ENCODE peak calls at places on chromosomes 4 and X, in eight cellular contexts. X is activated CD8-positive, alpha-beta memory T cell treated with anti-CD3 and anti-CD28 coated beads for 4 hours; F is A172; I is islet precursor cell; L is AG10803; D is Calu3; G is GM23338; R is iPS-NIHi11. Z is an unnamed sample.

GRCh38 chrX:19678941-19679340 is 163.6 kb upstream of the MAP3K15 start:
- DNase-seq in G (no peak), X (no peak), L (no peak), I (no peak), F (no peak), R (no peak), D (no peak), Z (no peak)

GRCh38 chr4:60682901-60683300 is 517.2 kb upstream of the ADGRL3 start:
- DNase-seq in F (peak), D (no peak), G (no peak), X (no peak), R (no peak), I (no peak), L (peak), Z (no peak)

GRCh38 chr4:112515278-112516075 is 503 bp downstream of the NEUROG2 start:
- DNase-seq in L (no peak), R (peak), I (peak), G (peak), D (peak), X (no peak), F (no peak), Z (peak)

GRCh38 chr4:173752610-173753009 is 222.6 kb upstream of the HAND2 start:
- DNase-seq in I (peak), L (peak), G (peak), D (peak), F (peak), R (peak), X (no peak), Z (peak)

GRCh38 chr4:30948653-30949052 is 228.5 kb downstream of the PCDH7 start:
- DNase-seq in X (no peak), R (no peak), L (no peak), F (peak), D (no peak), I (no peak), G (no peak), Z (no peak)

GRCh38 chr4:180059216-180059881 is 2183.9 kb upstream of the TENM3 start:
- DNase-seq in R (peak), G (peak), F (no peak), D (no peak), X (no peak), L (no peak), I (peak), Z (peak)

GRCh38 chrX:86066998-86067397 is 19.6 kb upstream of the CHM start:
- DNase-seq in D (peak), R (no peak), X (no peak), L (no peak), G (peak), I (no peak), F (no peak), Z (no peak)

GRCh38 chr4:142126890-142127497 is 490.6 kb downstream of the IL15 start:
- DNase-seq in G (peak), I (peak), R (peak), L (peak), X (peak), D (peak), F (peak), Z (peak)

GRCh38 chr4:181548873-181549541 is 694.2 kb upstream of the TENM3 start:
- DNase-seq in I (peak), X (no peak), G (no peak), L (peak), F (peak), D (peak), R (no peak), Z (no peak)

GRCh38 chr4:173526034-173526482 is 4.0 kb downstream of the HAND2 start:
- DNase-seq in X (no peak), D (no peak), F (no peak), L (no peak), G (peak), I (no peak), R (no peak), Z (no peak)

GRCh38 chr4:186946682-186947294 is 223.1 kb upstream of the FAT1 start:
- DNase-seq in G (peak), X (no peak), F (peak), I (peak), D (peak), L (no peak), R (peak), Z (peak)

GRCh38 chr4:122577808-122578781 is 42.8 kb downstream of the IL21 start:
- DNase-seq in X (no peak), D (peak), L (peak), I (no peak), R (peak), G (peak), F (peak), Z (peak)

GRCh38 chr4:183722738-183723560 is 63.9 kb downstream of the TRAPPC11 start:
- DNase-seq in L (peak), X (peak), G (peak), F (no peak), I (peak), D (peak), R (peak), Z (peak)

GRCh38 chrX:19981987-19982386 is 8.9 kb downstream of the BCLAF3 start:
- DNase-seq in L (no peak), I (no peak), R (no peak), X (no peak), F (no peak), G (no peak), D (no peak), Z (no peak)

GRCh38 chrX:134908235-134908834 is 82.5 kb upstream of the SMIM10 start:
- DNase-seq in F (no peak), D (no peak), X (no peak), I (no peak), G (no peak), L (peak), R (no peak), Z (no peak)